ENCODE peak calls at places on chromosomes 4 and X, in eight cellular contexts. Y is neural crest cell; K is A673; X is heart right ventricle; O is CD8-positive, alpha-beta T cell; F is A549; W is nephron progenitor cell; Q is RWPE1. L is an unnamed sample.

GRCh38 chrX:20521245-20521644 is 254.5 kb upstream of the RPS6KA3 start:
- DNase-seq in Y (no peak), K (peak; percentile 64), X (no peak), O (no peak), F (no peak), W (no peak), Q (no peak), L (no peak)

GRCh38 chr4:687048-687974 is 1.6 kb downstream of the SLC49A3 start:
- DNase-seq in Y (no peak), K (no peak), X (peak; percentile 90), O (no peak), F (peak; percentile 91), W (no peak), Q (peak; percentile 83), L (peak; percentile 91)

GRCh38 chr4:153777421-153777820 is 11.5 kb downstream of the SFRP2 start:
- DNase-seq in Y (no peak), K (no peak), X (no peak), O (no peak), F (no peak), W (no peak), Q (no peak), L (no peak)

GRCh38 chr4:2691952-2692435 is 64.1 kb downstream of the TNIP2 start:
- DNase-seq in Y (no peak), K (no peak), X (no peak), O (no peak), F (no peak), W (no peak), Q (no peak), L (no peak)

GRCh38 chrX:97639526-97639925 is 755.8 kb downstream of the RPA4 start:
- DNase-seq in Y (peak; percentile 3), K (no peak), X (no peak), O (no peak), F (no peak), W (peak; percentile 8), Q (no peak), L (no peak)

GRCh38 chr4:55545133-55545532 is 1.6 kb downstream of the CLOCK start:
- DNase-seq in Y (no peak), K (no peak), X (no peak), O (no peak), F (no peak), W (no peak), Q (no peak), L (no peak)

GRCh38 chr4:151690164-151690856 is 70.5 kb downstream of the GATB start:
- DNase-seq in Y (no peak), K (no peak), X (no peak), O (no peak), F (no peak), W (no peak), Q (no peak), L (no peak)

GRCh38 chr4:152348670-152349069 is 187.2 kb downstream of the FBXW7 start:
- DNase-seq in Y (no peak), K (peak; percentile 67), X (no peak), O (no peak), F (no peak), W (no peak), Q (no peak), L (no peak)

GRCh38 chr4:80335226-80335553 is 340 bp upstream of the CFAP299 start:
- DNase-seq in Y (no peak), K (no peak), X (no peak), O (no peak), F (no peak), W (no peak), Q (no peak), L (no peak)

GRCh38 chr4:133775881-133776280 is 425.7 kb downstream of the PABPC4L start:
- DNase-seq in Y (no peak), K (no peak), X (no peak), O (no peak), F (no peak), W (no peak), Q (no peak), L (no peak)

GRCh38 chr4:176492648-176493302 is 173.0 kb downstream of the SPCS3 start:
- DNase-seq in Y (no peak), K (no peak), X (no peak), O (no peak), F (no peak), W (no peak), Q (no peak), L (no peak)

GRCh38 chrX:24396236-24396929 is 35.9 kb downstream of the SUPT20HL1 start:
- DNase-seq in Y (no peak), K (no peak), X (no peak), O (no peak), F (no peak), W (no peak), Q (no peak), L (no peak)

GRCh38 chr4:24885342-24885741 is 27.5 kb downstream of the CCDC149 start:
- DNase-seq in Y (no peak), K (no peak), X (no peak), O (no peak), F (no peak), W (no peak), Q (no peak), L (no peak)

GRCh38 chrX:134186362-134187121 is 50.4 kb upstream of the CCDC160 start:
- DNase-seq in Y (no peak), K (no peak), X (no peak), O (peak; percentile 63), F (no peak), W (no peak), Q (no peak), L (no peak)

GRCh38 chr4:11428701-11429571 is at the start of gene HS3ST1:
- DNase-seq in Y (peak; percentile 59), K (no peak), X (peak; percentile 78), O (peak; percentile 33), F (peak; percentile 67), W (peak; percentile 81), Q (peak; percentile 84), L (peak; percentile 80)

GRCh38 chr4:33878710-33879109 is 2365.6 kb downstream of the ARAP2 start:
- DNase-seq in Y (no peak), K (no peak), X (no peak), O (no peak), F (no peak), W (no peak), Q (no peak), L (no peak)

GRCh38 chr4:26813698-26814097 is 46.9 kb upstream of the STIM2 start:
- DNase-seq in Y (no peak), K (no peak), X (peak; percentile 16), O (no peak), F (no peak), W (no peak), Q (no peak), L (no peak)

GRCh38 chrX:14056201-14056600 is 26.5 kb upstream of the GEMIN8 start:
- DNase-seq in Y (no peak), K (no peak), X (no peak), O (no peak), F (no peak), W (no peak), Q (no peak), L (no peak)

GRCh38 chrX:14050704-14051103 is 21.0 kb upstream of the GEMIN8 start:
- DNase-seq in Y (no peak), K (no peak), X (no peak), O (no peak), F (no peak), W (no peak), Q (no peak), L (no peak)

DNA sequence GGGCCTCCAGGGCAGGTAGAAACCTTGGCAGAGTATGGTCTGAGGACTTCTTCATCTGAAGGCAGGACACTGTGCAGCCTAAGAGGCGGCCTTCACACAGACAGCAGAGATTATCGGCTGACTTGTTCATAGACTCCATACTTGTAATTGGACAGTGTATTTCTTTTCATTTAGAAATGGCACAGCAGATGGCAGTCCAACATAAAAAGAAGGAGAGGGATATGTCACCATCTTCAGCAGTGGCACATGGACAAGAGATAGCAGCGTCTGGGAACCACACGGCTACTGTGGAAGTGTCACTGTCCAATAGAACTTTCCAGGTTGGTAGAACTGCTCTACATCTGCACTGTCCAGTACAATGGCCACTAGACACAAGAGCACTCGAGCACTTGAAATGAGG is 21.7 kb upstream of the GEMIN8 start:
- DNase-seq in Y (no peak), K (no peak), X (no peak), O (no peak), F (no peak), W (no peak), Q (no peak), L (no peak)
- TF ChIP-seq CTCF in Y (no peak), K (peak; percentile 25), X (no peak), O (no peak), F (peak; percentile 47), W (no peak), Q (no peak), L (no peak)

DNA sequence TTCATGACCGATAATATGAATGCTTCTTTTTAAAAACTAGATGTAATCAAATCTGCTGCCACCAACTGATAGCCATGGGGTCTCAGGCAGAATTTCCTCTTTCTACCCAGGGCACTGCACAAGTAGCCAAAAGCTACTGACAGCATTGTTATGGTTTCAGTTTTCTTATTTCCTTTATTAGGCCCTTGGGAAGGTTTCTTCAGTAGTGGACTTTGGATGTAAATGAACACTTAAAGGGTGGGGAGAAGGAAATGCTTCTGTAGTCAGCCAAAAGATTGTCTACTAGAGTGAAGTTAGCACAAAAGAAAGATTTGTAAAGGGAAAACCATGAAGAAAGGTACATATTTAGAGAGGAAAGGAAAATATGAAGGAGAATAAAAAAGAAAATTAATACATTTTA is 686.1 kb downstream of the ADGRL3 start:
- DNase-seq in Y (no peak), K (no peak), X (no peak), O (no peak), F (no peak), W (no peak), Q (no peak), L (no peak)
- TF ChIP-seq CTCF in Y (no peak), K (no peak), X (no peak), O (no peak), F (no peak), W (no peak), Q (no peak), L (no peak)

GRCh38 chr4:81369898-81370297 is 101.8 kb downstream of the RASGEF1B start:
- DNase-seq in Y (no peak), K (no peak), X (no peak), O (no peak), F (no peak), W (no peak), Q (no peak), L (no peak)
- TF ChIP-seq CTCF in Y (no peak), K (no peak), X (no peak), O (no peak), F (no peak), W (no peak), Q (no peak), L (no peak)

GRCh38 chrX:115553171-115553570 is 7.8 kb upstream of the PLS3 start:
- DNase-seq in Y (no peak), K (peak; percentile 25), X (no peak), O (no peak), F (no peak), W (no peak), Q (no peak), L (no peak)

GRCh38 chrX:115549008-115549407 is 12.0 kb upstream of the PLS3 start:
- DNase-seq in Y (no peak), K (no peak), X (no peak), O (no peak), F (no peak), W (no peak), Q (no peak), L (no peak)

DNA sequence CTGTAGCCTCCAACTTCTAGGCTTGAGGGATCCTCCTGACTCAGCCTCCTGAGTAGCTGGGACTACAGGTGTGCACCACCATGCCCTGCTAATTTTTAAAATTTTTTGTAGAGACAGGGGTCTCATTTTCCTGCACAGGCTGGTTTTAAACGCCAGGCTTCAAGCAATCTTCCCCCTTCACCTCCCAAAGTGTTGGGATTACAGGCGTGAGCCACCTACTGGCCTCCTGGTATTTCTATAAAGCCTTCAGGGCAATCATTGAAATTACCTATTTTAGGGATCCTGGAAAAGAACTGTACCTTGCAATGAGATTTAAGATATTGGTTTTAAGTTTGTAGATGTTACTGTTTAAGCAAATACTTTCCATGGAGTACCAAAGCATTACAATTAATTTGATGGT is 13.5 kb upstream of the PLS3 start:
- DNase-seq in Y (no peak), K (no peak), X (no peak), O (no peak), F (no peak), W (no peak), Q (no peak), L (no peak)
- TF ChIP-seq CTCF in Y (peak; percentile 29), K (peak; percentile 25), X (no peak), O (no peak), F (peak; percentile 31), W (no peak), Q (no peak), L (no peak)